ENCODE peak calls at places on chromosomes 11 and 22, in five cellular contexts. M is IMR-90, Y is A549, A is H1, C is K562. V is an unnamed sample.

GRCh38 chr11:11588243-11588642 is 33.6 kb downstream of the GALNT18 start:
- DNase-seq in Y (no peak), A (no peak), M (no peak), C (no peak), V (no peak)

GRCh38 chr11:102451693-102452460 is 688 bp downstream of the TMEM123 start:
- DNase-seq in A (peak; percentile 72), Y (peak; percentile 22), C (peak; percentile 69), M (peak; percentile 28), V (peak; percentile 96)

GRCh38 chr22:46592390-46592872 is 27.8 kb upstream of the GRAMD4 start:
- DNase-seq in M (peak; percentile 71), Y (no peak), C (no peak), A (no peak), V (no peak)

GRCh38 chr11:60344146-60344545 is 17.1 kb downstream of the MS4A6E start:
- DNase-seq in Y (no peak), C (no peak), M (no peak), A (no peak), V (no peak)

GRCh38 chr11:746289-747175 is 732 bp upstream of the TALDO1 start:
- DNase-seq in M (peak; percentile 24), C (no peak), A (no peak), Y (no peak), V (no peak)

GRCh38 chr11:86162257-86162656 is 82.3 kb upstream of the EED start:
- DNase-seq in A (no peak), M (peak; percentile 93), C (peak; percentile 50), Y (no peak), V (no peak)

GRCh38 chr11:118606844-118607228 is 579 bp upstream of the PHLDB1 start:
- DNase-seq in Y (no peak), M (no peak), C (no peak), A (no peak), V (no peak)

GRCh38 chr22:23399367-23400285 is 180.5 kb downstream of the IGLL1 start:
- DNase-seq in M (no peak), C (no peak), Y (no peak), A (no peak), V (no peak)

GRCh38 chr11:64839335-64839734 is 5.1 kb downstream of the CDC42BPG start:
- DNase-seq in A (no peak), Y (no peak), M (no peak), C (no peak), V (no peak)

GRCh38 chr11:64297722-64298358 is 2.3 kb upstream of the CATSPERZ start:
- DNase-seq in M (no peak), A (peak; percentile 56), Y (no peak), C (no peak), V (no peak)

GRCh38 chr22:46667245-46667623 is 47.0 kb downstream of the GRAMD4 start:
- DNase-seq in C (no peak), A (no peak), M (no peak), Y (no peak), V (no peak)

GRCh38 chr11:90747057-90747456 is 524.2 kb upstream of the CHORDC1 start:
- DNase-seq in C (no peak), Y (no peak), A (no peak), M (no peak), V (no peak)

GRCh38 chr22:17121235-17122195 is at the start of gene TMEM121B:
- DNase-seq in Y (no peak), C (peak; percentile 81), M (peak; percentile 59), A (peak; percentile 92), V (no peak)

GRCh38 chr11:68946416-68947090 is 34.2 kb downstream of the MRGPRD start:
- DNase-seq in C (no peak), M (peak; percentile 89), Y (peak; percentile 31), A (no peak), V (no peak)

GRCh38 chr22:46078241-46079092 is 71.9 kb upstream of the PPARA start:
- DNase-seq in M (no peak), A (no peak), Y (no peak), C (no peak), V (no peak)

GRCh38 chr11:32891657-32892354 is 805 bp upstream of the QSER1 start:
- DNase-seq in Y (peak; percentile 9), A (no peak), C (no peak), M (no peak), V (no peak)

GRCh38 chr11:32892355-32893090 is at the start of gene QSER1:
- DNase-seq in A (peak; percentile 83), Y (peak; percentile 67), M (peak; percentile 41), C (peak; percentile 89), V (peak; percentile 35)

GRCh38 chr11:32895471-32895870 is 2.9 kb downstream of the QSER1 start:
- DNase-seq in C (no peak), Y (no peak), A (no peak), M (no peak), V (no peak)

GRCh38 chr11:32893947-32894827 is 1.6 kb downstream of the QSER1 start:
- DNase-seq in C (peak; percentile 26), A (no peak), M (peak; percentile 82), Y (peak; percentile 82), V (peak; percentile 81)

GRCh38 chr11:32893091-32893946 is 708 bp downstream of the QSER1 start:
- DNase-seq in C (peak; percentile 72), M (peak; percentile 26), Y (peak; percentile 43), A (peak; percentile 80), V (peak; percentile 58)
- TF ChIP-seq MAFK in C (no peak), M (no peak), Y (no peak), A (no peak), V (no peak)

DNA sequence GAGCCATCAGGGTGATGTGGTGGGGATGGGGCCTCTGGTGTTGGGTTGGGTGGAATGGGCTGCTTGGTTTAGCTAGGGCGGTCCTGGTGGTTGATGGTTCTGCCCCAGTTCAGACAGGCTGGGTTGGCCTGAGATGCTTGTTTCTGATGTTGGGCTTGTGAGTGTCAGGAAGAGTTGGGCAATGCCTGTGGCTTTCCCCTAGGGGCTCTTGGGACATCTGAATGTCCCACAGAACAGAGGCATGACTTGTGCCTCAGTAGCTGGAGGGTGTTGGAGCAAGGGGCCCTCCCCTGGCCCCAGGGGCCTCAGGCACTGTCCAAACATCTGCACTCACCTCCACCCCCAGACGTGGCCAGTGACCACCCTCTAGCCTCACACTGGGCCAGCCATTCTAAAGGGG is 14.0 kb upstream of the CTSD start:
- DNase-seq in C (no peak), M (no peak), Y (no peak), A (no peak), V (no peak)
- TF ChIP-seq MAFK in C (no peak), M (no peak), Y (no peak), A (no peak), V (no peak)

GRCh38 chr11:95556342-95557151 is 233.0 kb downstream of the FAM76B start:
- DNase-seq in A (no peak), M (peak; percentile 49), Y (no peak), C (no peak), V (no peak)
- TF ChIP-seq MAFK in A (peak; percentile 36), M (no peak), Y (no peak), C (no peak), V (no peak)

GRCh38 chr22:43015677-43016042 is 711 bp upstream of the PACSIN2 start:
- DNase-seq in M (no peak), C (no peak), A (no peak), Y (no peak), V (no peak)

GRCh38 chr22:43014876-43015676 is at the start of gene PACSIN2:
- DNase-seq in C (peak; percentile 99), M (peak; percentile 97), Y (peak; percentile 93), A (peak; percentile 99), V (peak; percentile 95)

GRCh38 chr22:43012390-43012789 is 2.6 kb downstream of the PACSIN2 start:
- DNase-seq in C (no peak), A (no peak), Y (no peak), M (no peak), V (no peak)

GRCh38 chr22:43013355-43014061 is 1.4 kb downstream of the PACSIN2 start:
- DNase-seq in M (no peak), A (no peak), Y (no peak), C (no peak), V (peak; percentile 27)

GRCh38 chr22:43014062-43014875 is 680 bp downstream of the PACSIN2 start:
- DNase-seq in C (peak; percentile 39), A (peak; percentile 75), Y (no peak), M (no peak), V (peak; percentile 32)
- TF ChIP-seq MAFK in C (no peak), A (no peak), Y (no peak), M (no peak), V (no peak)

GRCh38 chr11:122741613-122742012 is 86.1 kb downstream of the UBASH3B start:
- DNase-seq in A (no peak), C (no peak), Y (no peak), M (peak; percentile 68), V (no peak)

GRCh38 chr11:122742350-122742749 is 86.8 kb downstream of the UBASH3B start:
- DNase-seq in Y (no peak), A (no peak), M (no peak), C (no peak), V (no peak)

GRCh38 chr11:122733301-122733686 is 77.8 kb downstream of the UBASH3B start:
- DNase-seq in M (peak; percentile 92), C (no peak), A (no peak), Y (no peak), V (no peak)

GRCh38 chr11:122735031-122735430 is 79.5 kb downstream of the UBASH3B start:
- DNase-seq in A (no peak), Y (no peak), C (no peak), M (no peak), V (no peak)

DNA sequence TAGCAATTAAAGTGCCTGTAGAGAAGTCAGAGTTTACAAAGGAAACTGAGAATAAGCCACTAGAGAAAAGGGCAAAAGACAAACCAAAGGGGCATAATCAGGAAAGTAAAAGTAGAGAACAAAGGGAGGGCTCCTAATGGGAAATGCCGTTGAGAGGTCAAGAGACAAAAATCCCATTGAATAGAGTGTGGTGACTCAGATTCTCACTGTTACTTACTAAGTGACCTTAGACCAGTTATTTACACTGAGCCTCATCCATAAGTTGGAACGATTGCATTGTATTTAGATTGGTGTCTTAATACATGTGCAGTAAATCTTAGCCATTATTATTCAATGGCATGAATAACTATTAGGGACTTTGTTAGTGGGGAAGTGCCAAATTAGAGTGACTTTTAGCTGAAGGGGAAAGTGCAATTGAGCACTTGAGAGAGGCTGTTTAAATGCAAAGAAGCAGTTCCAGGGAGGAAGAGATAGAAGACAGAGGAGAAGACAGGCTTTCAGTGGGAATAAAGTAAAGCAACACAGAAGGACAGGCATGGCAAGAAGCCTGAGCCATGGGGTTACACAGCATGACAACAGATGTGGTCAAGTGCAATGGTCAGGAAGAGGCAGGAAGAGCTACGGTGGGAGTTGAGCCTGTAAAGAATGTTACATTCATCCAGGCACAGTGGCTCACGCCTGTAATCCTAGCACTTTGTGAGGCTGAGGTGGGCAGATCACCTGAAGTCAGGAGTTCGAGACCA is 82.6 kb downstream of the UBASH3B start:
- DNase-seq in C (no peak), A (no peak), M (peak; percentile 45), Y (no peak), V (peak; percentile 51)
- TF ChIP-seq MAFK in C (no peak), A (no peak), M (no peak), Y (no peak), V (no peak)

V was measured in HepG2.